ENCODE peak calls at places on chromosomes 13 and 19, in six cellular contexts. D, F, C, U, M and I are unnamed samples.

GRCh38 chr19:47663911-47664771 is 49.1 kb upstream of the EHD2 start:
- DNase-seq in C (peak), M (peak), D (peak), U (peak), F (peak), I (peak)

GRCh38 chr19:16930753-16931152 is 42.0 kb downstream of the F2RL3 start:
- DNase-seq in F (no peak), U (no peak), D (no peak), C (no peak), M (no peak), I (no peak)

GRCh38 chr13:82129281-82129680 is 1753.0 kb downstream of the SLITRK1 start:
- DNase-seq in F (no peak), M (no peak), U (no peak), C (no peak), D (no peak), I (no peak)

GRCh38 chr19:50851620-50852019 is 3.1 kb upstream of the KLK3 start:
- DNase-seq in C (no peak), F (no peak), D (no peak), U (no peak), M (no peak), I (no peak)

GRCh38 chr13:102854675-102855074 is 8.8 kb downstream of the ERCC5 start:
- DNase-seq in U (no peak), M (no peak), F (peak), C (no peak), D (no peak), I (no peak)

GRCh38 chr13:41562083-41562482 is 104.7 kb downstream of the RGCC start:
- DNase-seq in C (peak), D (peak), F (peak), M (peak), U (peak), I (no peak)

GRCh38 chr19:28377077-28377476 is 835.9 kb downstream of the UQCRFS1 start:
- DNase-seq in U (no peak), D (no peak), C (no peak), F (no peak), M (no peak), I (no peak)

GRCh38 chr19:10139952-10140351 is 20.3 kb upstream of the EIF3G start:
- DNase-seq in D (no peak), U (no peak), F (no peak), M (no peak), C (no peak), I (no peak)

GRCh38 chr19:10439588-10439987 is 19.2 kb downstream of the PDE4A start:
- DNase-seq in F (no peak), U (no peak), M (no peak), C (no peak), D (no peak), I (no peak)

GRCh38 chr13:47408546-47409319 is 511.9 kb upstream of the HTR2A start:
- DNase-seq in M (no peak), U (no peak), F (no peak), C (no peak), D (no peak), I (no peak)
- H3K27ac ChIP-seq in M (no peak), U (no peak), F (no peak), C (no peak), D (no peak), I (no peak)

DNA sequence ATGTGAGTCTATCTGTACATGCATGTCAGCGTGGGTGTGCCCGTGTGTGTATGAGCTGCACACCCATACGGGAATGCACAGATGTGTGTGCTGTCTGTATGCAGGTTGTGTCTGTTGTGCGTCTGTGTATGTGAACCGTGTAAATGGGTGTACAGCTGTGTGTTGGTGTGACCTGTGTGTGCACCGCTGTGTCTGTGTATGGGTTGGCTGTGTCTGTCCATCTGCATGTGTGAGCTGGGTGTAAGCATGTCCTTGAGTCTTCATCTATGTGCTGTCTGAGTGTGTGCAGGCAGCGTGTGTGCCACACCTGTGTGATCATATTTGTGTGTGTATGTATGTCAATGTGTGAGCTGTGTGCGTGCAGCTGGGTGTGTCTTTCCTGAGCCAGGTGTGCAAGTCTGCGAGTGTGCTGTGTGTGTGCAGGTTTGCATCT is 1.6 kb downstream of the NOTCH3 start:
- DNase-seq in F (no peak), M (no peak), C (no peak), U (no peak), D (no peak), I (no peak)
- H3K27ac ChIP-seq in F (no peak), M (no peak), C (peak), U (peak), D (no peak), I (no peak)

GRCh38 chr19:46471778-46472543 is 598 bp upstream of the PNMA8A start:
- DNase-seq in C (no peak), D (no peak), U (no peak), M (peak), F (no peak), I (no peak)
- H3K27ac ChIP-seq in C (peak), D (no peak), U (no peak), M (peak), F (no peak), I (no peak)

GRCh38 chr13:44715287-44716224 is 139.4 kb upstream of the TSC22D1 start:
- DNase-seq in M (no peak), F (no peak), C (peak), U (no peak), D (no peak), I (no peak)
- H3K27ac ChIP-seq in M (no peak), F (no peak), C (peak), U (no peak), D (no peak), I (no peak)

GRCh38 chr13:32134991-32135390 is 103.4 kb downstream of the FRY start:
- DNase-seq in C (no peak), D (no peak), F (no peak), M (no peak), U (no peak), I (no peak)
- H3K27ac ChIP-seq in C (peak), D (peak), F (no peak), M (no peak), U (peak), I (peak)

DNA sequence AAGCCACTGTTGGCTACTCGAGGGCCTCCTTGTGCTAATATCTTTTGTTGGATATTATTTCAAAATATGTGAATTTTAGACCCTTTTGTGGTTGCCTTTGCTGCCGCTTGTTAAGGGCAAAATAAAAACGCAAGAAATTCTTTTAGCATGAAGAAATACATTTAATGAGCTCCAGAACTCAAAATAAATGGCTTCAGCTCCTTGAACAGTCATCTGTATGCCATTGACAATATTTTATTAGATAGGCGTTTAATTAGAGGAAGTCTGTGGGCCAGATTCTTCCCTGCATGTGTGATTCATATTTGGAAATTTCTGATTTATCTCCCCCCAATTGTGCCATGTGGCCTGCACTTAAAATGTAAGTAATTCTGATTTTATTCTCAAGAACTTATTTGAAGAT is 177.2 kb downstream of the STK24 start:
- DNase-seq in M (no peak), U (no peak), D (no peak), C (no peak), F (no peak), I (no peak)
- H3K27ac ChIP-seq in M (no peak), U (no peak), D (no peak), C (no peak), F (no peak), I (no peak)

GRCh38 chr19:6067975-6068374 is 42.3 kb downstream of the RFX2 start:
- DNase-seq in C (no peak), D (no peak), U (peak), M (no peak), F (peak), I (no peak)
- H3K27ac ChIP-seq in C (peak), D (no peak), U (peak), M (no peak), F (peak), I (peak)

DNA sequence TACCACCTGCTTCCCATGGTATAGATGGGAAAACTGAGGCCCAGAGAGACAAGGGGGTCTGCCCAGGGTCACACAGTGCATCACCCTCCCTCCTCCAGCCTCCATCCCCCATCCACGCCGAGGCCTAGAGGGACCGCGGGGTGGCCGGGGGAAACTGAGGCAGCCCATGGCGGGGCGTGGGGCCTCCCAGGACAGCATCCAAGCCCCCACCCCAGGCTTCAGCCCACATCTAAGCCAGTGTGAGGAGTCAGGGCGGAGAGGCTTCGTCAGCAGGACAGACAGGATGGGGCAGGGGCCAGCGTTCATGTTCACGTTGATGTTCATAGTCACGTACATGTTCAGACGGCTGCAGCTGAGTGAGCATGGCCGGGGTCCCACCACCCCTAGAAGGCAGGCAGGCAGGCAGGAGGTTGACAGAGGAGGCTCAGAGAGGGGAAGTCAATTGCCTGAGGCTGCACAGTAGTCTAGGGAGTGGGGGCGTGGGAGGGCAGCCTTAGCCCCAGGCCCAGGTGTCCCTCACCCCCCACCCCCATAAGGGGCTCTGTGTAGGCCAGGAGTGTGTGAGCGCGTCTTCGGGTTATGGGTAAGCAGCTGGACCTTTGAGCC is 23.3 kb downstream of the SMIM24 start:
- DNase-seq in C (no peak), M (no peak), U (no peak), F (no peak), D (no peak), I (no peak)
- H3K27ac ChIP-seq in C (peak), M (peak), U (peak), F (peak), D (peak), I (no peak)

GRCh38 chr19:40716655-40717324 is at the start of the genes COQ8B and ITPKC:
- DNase-seq in F (peak), M (peak), U (peak), D (peak), C (peak), I (peak)

GRCh38 chr19:40717880-40718773 is 1.2 kb downstream of the ITPKC start:
- DNase-seq in D (no peak), U (no peak), M (no peak), C (peak), F (peak), I (no peak)

GRCh38 chr19:40717325-40717879 is 490 bp downstream of the ITPKC start:
- DNase-seq in D (peak), U (no peak), M (no peak), F (peak), C (peak), I (no peak)

GRCh38 chr19:40719414-40719894 is 2.5 kb downstream of the ITPKC start:
- DNase-seq in C (no peak), D (no peak), M (no peak), U (no peak), F (no peak), I (no peak)

GRCh38 chr19:40718774-40719391 is 2.0 kb downstream of the ITPKC start:
- DNase-seq in U (peak), C (peak), M (no peak), D (peak), F (peak), I (peak)
- H3K27ac ChIP-seq in U (peak), C (peak), M (peak), D (peak), F (peak), I (peak)